ENCODE peak calls at places on chromosomes 3 and 15, in seven cellular contexts. E is AG04450, T is neural crest cell, J is mucosa of descending colon, V is dorsolateral prefrontal cortex, S is Peyer's patch, F is fibroblast of the aortic adventitia. Q is an unnamed sample.

GRCh38 chr15:29936353-29937049 is 114.2 kb upstream of the TJP1 start:
- DNase-seq in F (no peak), T (no peak), E (no peak), V (no peak), S (no peak), J (no peak), Q (no peak)

GRCh38 chr3:187027531-187027936 is 97.2 kb downstream of the ST6GAL1 start:
- DNase-seq in V (no peak), F (no peak), J (no peak), S (peak; percentile 82), T (no peak), E (no peak), Q (no peak)

GRCh38 chr3:41579861-41580260 is 380.6 kb downstream of the CTNNB1 start:
- DNase-seq in J (no peak), F (no peak), T (no peak), V (no peak), E (no peak), S (no peak), Q (no peak)

GRCh38 chr3:129888739-129889138 is 4.8 kb downstream of the TMCC1 start:
- DNase-seq in E (peak; percentile 93), F (peak; percentile 89), V (no peak), J (no peak), S (no peak), T (no peak), Q (no peak)

GRCh38 chr15:84731774-84732173 is 15.8 kb upstream of the SEC11A start:
- DNase-seq in J (no peak), V (no peak), E (no peak), F (peak; percentile 93), S (no peak), T (no peak), Q (no peak)

GRCh38 chr15:25655168-25655956 is 207.8 kb downstream of the ATP10A start:
- DNase-seq in F (no peak), V (peak; percentile 7), S (no peak), E (no peak), T (no peak), J (no peak), Q (no peak)

GRCh38 chr3:139534444-139534812 is 5.1 kb downstream of the RBP1 start:
- DNase-seq in E (peak; percentile 84), F (peak; percentile 96), J (no peak), V (no peak), S (peak; percentile 46), T (no peak), Q (no peak)

GRCh38 chr15:97786741-97787140 is 173.8 kb upstream of the ARRDC4 start:
- DNase-seq in T (no peak), J (no peak), V (no peak), F (no peak), S (no peak), E (no peak), Q (no peak)

GRCh38 chr15:31274496-31275330 is 51.9 kb upstream of the KLF13 start:
- DNase-seq in J (no peak), T (no peak), E (no peak), V (no peak), S (peak; percentile 40), F (no peak), Q (no peak)

GRCh38 chr3:113151475-113152031 is 59.8 kb upstream of the BOC start:
- DNase-seq in E (no peak), T (no peak), V (no peak), J (no peak), F (no peak), S (no peak), Q (no peak)

GRCh38 chr3:149368850-149369497 is 8.5 kb downstream of the TM4SF1 start:
- DNase-seq in F (no peak), E (no peak), V (no peak), J (no peak), T (no peak), S (no peak), Q (no peak)

GRCh38 chr3:149371723-149372114 is 5.7 kb downstream of the TM4SF1 start:
- DNase-seq in S (no peak), T (no peak), F (no peak), J (no peak), E (no peak), V (no peak), Q (no peak)

GRCh38 chr3:149369991-149370866 is 7.2 kb downstream of the TM4SF1 start:
- DNase-seq in F (no peak), S (no peak), T (no peak), V (no peak), J (no peak), E (no peak), Q (no peak)

GRCh38 chr3:149373235-149374125 is 4.0 kb downstream of the TM4SF1 start:
- DNase-seq in T (no peak), V (no peak), S (no peak), J (no peak), F (peak; percentile 85), E (peak; percentile 60), Q (no peak)

GRCh38 chr3:149371001-149371722 is 6.3 kb downstream of the TM4SF1 start:
- DNase-seq in J (no peak), F (no peak), V (no peak), E (no peak), S (no peak), T (no peak), Q (no peak)
- TF ChIP-seq CTCF in J (no peak), F (no peak), V (peak; percentile 11), E (peak; percentile 7), S (no peak), T (no peak), Q (no peak)

GRCh38 chr3:111324142-111324541 is 217.9 kb upstream of the CD96 start:
- DNase-seq in J (no peak), E (no peak), F (no peak), S (no peak), T (no peak), V (no peak), Q (no peak)

GRCh38 chr3:111325160-111325707 is 216.8 kb upstream of the CD96 start:
- DNase-seq in E (no peak), F (peak; percentile 43), V (no peak), T (no peak), J (no peak), S (no peak), Q (no peak)

GRCh38 chr3:111324645-111325044 is 217.4 kb upstream of the CD96 start:
- DNase-seq in E (no peak), F (no peak), T (no peak), J (no peak), S (no peak), V (no peak), Q (no peak)

GRCh38 chr3:111329370-111329769 is 212.6 kb upstream of the CD96 start:
- DNase-seq in E (no peak), S (no peak), V (no peak), J (no peak), T (no peak), F (no peak), Q (no peak)

GRCh38 chr3:111326144-111326995 is 215.6 kb upstream of the CD96 start:
- DNase-seq in F (peak; percentile 86), S (no peak), V (no peak), E (peak; percentile 21), T (no peak), J (no peak), Q (no peak)
- TF ChIP-seq CTCF in F (no peak), S (no peak), V (no peak), E (no peak), T (no peak), J (no peak), Q (no peak)

DNA sequence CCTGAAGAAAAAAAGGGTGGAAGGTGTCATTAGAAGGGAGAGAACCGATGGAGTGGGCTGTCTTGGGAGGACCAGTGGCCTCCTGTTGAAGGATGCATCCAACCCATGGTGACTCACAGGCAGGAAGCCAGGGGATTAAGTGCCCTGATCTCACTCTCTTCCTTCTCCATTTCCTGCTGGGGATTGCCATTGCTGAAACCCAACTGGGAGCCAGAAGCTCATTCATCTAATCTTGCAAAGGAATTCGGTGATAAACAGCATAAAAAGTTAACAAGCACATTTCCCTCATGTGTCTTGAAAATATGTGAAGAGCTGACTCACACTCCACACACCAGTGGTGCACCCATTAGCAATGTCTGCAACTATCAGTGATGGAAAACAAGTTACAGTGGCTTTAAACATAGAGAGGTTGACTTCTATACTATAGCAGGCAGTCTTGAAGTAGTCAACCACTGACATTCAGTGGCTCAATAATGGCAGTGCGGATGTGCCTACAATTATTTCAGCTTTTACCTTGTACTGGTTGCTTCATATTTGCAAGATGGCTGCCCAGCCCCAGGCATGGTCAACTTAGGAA is 12.8 kb upstream of the CSRNP1 start:
- DNase-seq in V (no peak), S (peak; percentile 53), T (no peak), E (no peak), J (no peak), F (peak; percentile 88), Q (no peak)
- TF ChIP-seq CTCF in V (no peak), S (no peak), T (no peak), E (no peak), J (no peak), F (no peak), Q (no peak)

DNA sequence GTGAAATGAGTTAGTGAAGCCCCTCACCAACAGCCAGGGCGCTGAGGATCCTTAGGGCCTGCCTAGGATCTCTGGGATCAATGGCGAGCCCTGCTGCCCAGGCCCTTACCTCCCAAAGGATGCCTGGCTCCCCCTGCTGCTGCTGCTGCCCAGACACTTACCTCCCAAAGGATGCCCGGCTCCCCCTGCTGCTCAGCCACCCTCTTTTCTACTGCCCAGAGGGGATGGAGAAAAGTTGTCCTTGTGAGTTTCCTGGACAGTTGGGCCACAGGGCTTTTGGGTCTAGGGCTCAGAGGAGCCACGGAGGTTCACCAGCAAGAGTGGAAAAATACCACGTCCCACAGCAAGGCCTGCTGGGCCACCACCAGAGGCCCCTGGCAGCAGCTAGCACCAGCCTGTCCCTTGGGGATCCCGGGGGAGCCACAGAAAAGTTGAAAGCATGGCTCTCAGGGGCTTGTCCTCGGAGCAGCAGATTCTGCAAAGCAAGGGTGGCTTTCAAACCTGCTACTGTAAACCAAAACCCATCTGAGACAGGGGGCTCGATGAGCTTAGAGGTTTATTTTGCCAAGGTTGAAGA is 59.4 kb downstream of the SLC6A6 start:
- DNase-seq in S (peak; percentile 72), E (peak; percentile 34), J (no peak), F (peak; percentile 77), T (peak; percentile 28), V (peak; percentile 49), Q (no peak)
- TF ChIP-seq CTCF in S (no peak), E (peak; percentile 89), J (peak; percentile 29), F (peak; percentile 88), T (peak; percentile 56), V (peak; percentile 59), Q (peak; percentile 45)